ENCODE peak calls at places on chromosomes 12 and 14, in seven cellular contexts. V is fibroblast of lung; F is adrenal gland; T is esophagus muscularis mucosa; L is naive thymus-derived CD4-positive, alpha-beta T cell; J is BE2C; R is K562. B is an unnamed sample.
A peak's percentile ranks its signal among the peaks of the same experiment; 100 is the strongest.

GRCh38 chr12:93005928-93006654 is 77.0 kb upstream of the EEA1 start:
- DNase-seq in V (no peak), F (no peak), T (no peak), L (no peak), J (no peak), R (no peak), B (no peak)

GRCh38 chr14:82385043-82385442 is 851.4 kb upstream of the SEL1L start:
- DNase-seq in V (no peak), F (no peak), T (no peak), L (no peak), J (no peak), R (no peak), B (no peak)

GRCh38 chr12:124484067-124484466 is 83.3 kb downstream of the NCOR2 start:
- DNase-seq in V (no peak), F (no peak), T (no peak), L (no peak), J (no peak), R (no peak), B (no peak)

GRCh38 chr12:20716037-20716436 is 20.9 kb downstream of the SLCO1C1 start:
- DNase-seq in V (no peak), F (no peak), T (no peak), L (no peak), J (no peak), R (no peak), B (no peak)

GRCh38 chr12:29537292-29537691 is 39.8 kb upstream of the OVCH1 start:
- DNase-seq in V (peak; percentile 73), F (no peak), T (no peak), L (no peak), J (no peak), R (no peak), B (no peak)

GRCh38 chr12:10641735-10642500 is 28.5 kb upstream of the MAGOHB start:
- DNase-seq in V (peak; percentile 56), F (no peak), T (no peak), L (no peak), J (no peak), R (no peak), B (no peak)

GRCh38 chr12:77190022-77190421 is 124.7 kb upstream of the E2F7 start:
- DNase-seq in V (peak; percentile 93), F (no peak), T (no peak), L (no peak), J (no peak), R (no peak), B (no peak)

GRCh38 chr12:69662764-69663163 is 36.3 kb downstream of the BEST3 start:
- DNase-seq in V (no peak), F (no peak), T (no peak), L (no peak), J (no peak), R (no peak), B (no peak)

GRCh38 chr12:124749725-124750124 is 113.9 kb downstream of the SCARB1 start:
- DNase-seq in V (no peak), F (no peak), T (no peak), L (no peak), J (no peak), R (no peak), B (no peak)

GRCh38 chr12:72057330-72057911 is 118.8 kb downstream of the TPH2 start:
- DNase-seq in V (peak; percentile 60), F (no peak), T (no peak), L (no peak), J (no peak), R (no peak), B (no peak)

GRCh38 chr12:100733817-100734593 is 60.6 kb upstream of the ANO4 start:
- DNase-seq in V (peak; percentile 23), F (no peak), T (no peak), L (no peak), J (no peak), R (no peak), B (no peak)

GRCh38 chr12:124179936-124180605 is 114.8 kb upstream of the RFLNA start:
- DNase-seq in V (peak; percentile 63), F (no peak), T (no peak), L (no peak), J (peak; percentile 1), R (no peak), B (no peak)

GRCh38 chr14:77376380-77376770 is 519 bp downstream of the TMED8 start:
- DNase-seq in V (peak; percentile 7), F (peak; percentile 21), T (no peak), L (peak; percentile 19), J (peak; percentile 32), R (peak; percentile 38), B (no peak)

GRCh38 chr12:34404377-34405285 is 382.3 kb downstream of the ALG10 start:
- DNase-seq in V (no peak), F (no peak), T (peak; percentile 81), L (no peak), J (peak; percentile 2), R (peak; percentile 1), B (peak; percentile 21)

GRCh38 chr12:112686373-112686772 is 105.2 kb upstream of the RPH3A start:
- DNase-seq in V (peak; percentile 20), F (no peak), T (no peak), L (no peak), J (peak; percentile 83), R (no peak), B (no peak)

GRCh38 chr12:70080577-70080976 is 162.7 kb upstream of the CNOT2 start:
- DNase-seq in V (no peak), F (no peak), T (no peak), L (no peak), J (no peak), R (no peak), B (no peak)

GRCh38 chr12:62006076-62006732 is 254.0 kb upstream of the USP15 start:
- DNase-seq in V (peak; percentile 17), F (peak; percentile 30), T (no peak), L (no peak), J (peak; percentile 18), R (peak; percentile 40), B (no peak)

GRCh38 chr12:109696485-109697269 is 16.9 kb upstream of the FAM222A start:
- DNase-seq in V (peak; percentile 18), F (no peak), T (no peak), L (no peak), J (no peak), R (peak; percentile 56), B (no peak)

GRCh38 chr14:38001501-38001900 is 206.2 kb upstream of the SSTR1 start:
- DNase-seq in V (no peak), F (no peak), T (no peak), L (no peak), J (no peak), R (no peak), B (no peak)

GRCh38 chr14:68780358-68781160 is 12.3 kb downstream of the ZFP36L1 start:
- DNase-seq in V (peak; percentile 73), F (peak; percentile 75), T (no peak), L (peak; percentile 26), J (no peak), R (peak; percentile 45), B (no peak)

GRCh38 chr12:3168775-3169221 is 91.6 kb downstream of the TSPAN9 start:
- DNase-seq in V (peak; percentile 98), F (no peak), T (no peak), L (no peak), J (peak; percentile 53), R (peak; percentile 16), B (no peak)

GRCh38 chr12:32901553-32901952 is 5.0 kb upstream of the PKP2 start:
- DNase-seq in V (peak; percentile 54), F (no peak), T (no peak), L (no peak), J (no peak), R (no peak), B (no peak)
- H3K4me1 ChIP-seq in V (no peaks in the 10 kb centered on the region), F (peaks cover 4% of the 10 kb centered on the region), T (no peaks in the 10 kb centered on the region), L (no peaks in the 10 kb centered on the region), J (no peaks in the 10 kb centered on the region), R (no peaks in the 10 kb centered on the region), B (no peaks in the 10 kb centered on the region)

DNA sequence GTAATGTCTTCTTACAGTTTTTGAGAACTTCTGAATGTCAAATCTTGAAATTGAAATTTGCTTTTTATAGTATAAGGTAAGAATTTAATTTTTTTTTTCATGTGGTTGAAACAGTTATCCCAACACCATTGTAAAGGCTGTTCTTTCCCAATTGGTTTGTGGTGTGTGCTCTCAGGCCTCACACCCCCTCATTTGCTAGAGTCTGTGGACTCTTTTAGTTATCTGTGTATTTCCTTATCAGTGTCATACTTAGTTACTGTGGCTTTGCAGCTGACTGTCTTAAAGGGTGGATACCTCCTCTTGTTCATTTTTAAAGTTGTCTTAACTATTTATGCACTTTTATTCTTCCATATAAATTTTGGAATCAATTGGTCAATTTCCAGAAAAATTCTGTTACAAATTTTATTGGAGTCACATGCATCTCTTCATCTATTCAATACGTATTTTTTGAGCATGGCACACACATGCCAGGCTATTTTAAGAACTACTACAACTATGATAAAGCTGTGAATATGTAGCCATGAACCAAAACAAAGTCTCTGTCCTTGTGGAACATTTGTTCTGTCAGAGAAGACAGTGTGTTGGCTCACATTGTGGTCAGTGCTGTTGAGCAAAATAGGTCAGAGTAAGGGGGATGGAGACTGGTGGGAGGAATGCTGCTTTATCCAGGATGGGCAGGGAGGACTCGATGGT is 24.2 kb downstream of the FGF23 start:
- DNase-seq in V (no peak), F (no peak), T (no peak), L (no peak), J (no peak), R (no peak), B (no peak)
- H3K27me3 ChIP-seq in V (no peaks in the 10 kb centered on the region), F (no peaks in the 10 kb centered on the region), T (no peaks in the 10 kb centered on the region), L (no peaks in the 10 kb centered on the region), J (no peaks in the 10 kb centered on the region), R (no peaks in the 10 kb centered on the region), B (no peaks in the 10 kb centered on the region)

GRCh38 chr12:16509411-16509810 is 96.6 kb downstream of the LMO3 start:
- DNase-seq in V (no peak), F (no peak), T (no peak), L (no peak), J (no peak), R (no peak), B (no peak)

GRCh38 chr12:16504200-16504599 is 101.8 kb downstream of the LMO3 start:
- DNase-seq in V (no peak), F (no peak), T (no peak), L (no peak), J (no peak), R (no peak), B (no peak)

GRCh38 chr12:16506394-16506793 is 99.6 kb downstream of the LMO3 start:
- DNase-seq in V (no peak), F (no peak), T (no peak), L (no peak), J (no peak), R (no peak), B (no peak)
- H3K4me1 ChIP-seq in V (no peaks in the 10 kb centered on the region), F (no peaks in the 10 kb centered on the region), T (no peaks in the 10 kb centered on the region), L (no peaks in the 10 kb centered on the region), J (no peaks in the 10 kb centered on the region), R (no peaks in the 10 kb centered on the region), B (no peaks in the 10 kb centered on the region)

GRCh38 chr12:49546481-49546880 is 7.7 kb downstream of the KCNH3 start:
- DNase-seq in V (no peak), F (no peak), T (no peak), L (no peak), J (no peak), R (no peak), B (no peak)
- H3K27me3 ChIP-seq in V (peaks cover 25% of the 10 kb centered on the region), F (peaks cover 4% of the 10 kb centered on the region), T (no peaks in the 10 kb centered on the region), L (no peaks in the 10 kb centered on the region), J (no peaks in the 10 kb centered on the region), R (peaks cover 13% of the 10 kb centered on the region), B (peaks cover 9% of the 10 kb centered on the region)

DNA sequence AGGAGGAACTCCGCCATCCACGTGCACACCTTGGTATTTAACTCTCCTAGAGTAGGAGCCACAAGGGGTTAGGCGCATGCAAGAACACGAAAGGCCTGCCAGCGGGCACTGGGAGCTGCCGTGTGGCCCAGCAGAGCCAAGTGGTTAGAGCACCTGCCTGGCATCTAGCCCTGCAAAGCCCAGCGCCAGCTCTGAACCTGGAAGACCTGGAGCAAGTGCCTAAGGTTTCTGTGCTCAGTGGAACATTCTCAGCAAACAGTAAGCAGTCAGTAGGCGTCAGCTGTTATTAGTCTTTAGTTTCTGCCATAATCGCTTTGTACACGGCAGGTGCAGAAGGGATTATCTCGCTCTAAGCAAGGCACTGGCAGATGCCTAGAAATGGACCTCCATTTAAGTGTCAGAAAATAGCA is 55.4 kb downstream of the SETD3 start:
- DNase-seq in V (no peak), F (no peak), T (no peak), L (no peak), J (no peak), R (no peak), B (no peak)
- H3K4me1 ChIP-seq in V (no peaks in the 10 kb centered on the region), F (no peaks in the 10 kb centered on the region), T (peaks cover 5% of the 10 kb centered on the region), L (peaks cover 3% of the 10 kb centered on the region), J (no peaks in the 10 kb centered on the region), R (peaks cover 5% of the 10 kb centered on the region), B (no peaks in the 10 kb centered on the region)